ENCODE peak calls at places on chromosomes 2 and 18, in five cellular contexts. One of them, this sample, is unnamed.

GRCh38 chr2:46381263-46381849 is 84.1 kb downstream of the EPAS1 start:
- DNase-seq in kidney glomerular epithelial cell: no peak
- DNase-seq in activated gamma-delta T cell treated with anti-CD3 and anti-CD28 coated beads, Interleukin-2, amount 50 U/mL, for 16 hours: no peak
- DNase-seq in iPS DF 19.7: no peak
- DNase-seq in fibroblast of mammary gland: no peak
- DNase-seq in this sample: peak; percentile 82

GRCh38 chr2:18244840-18245239 is 315.6 kb downstream of the RDH14 start:
- DNase-seq in kidney glomerular epithelial cell: no peak
- DNase-seq in iPS DF 19.7: no peak
- DNase-seq in activated gamma-delta T cell treated with anti-CD3 and anti-CD28 coated beads, Interleukin-2, amount 50 U/mL, for 16 hours: no peak
- DNase-seq in fibroblast of mammary gland: no peak
- DNase-seq in this sample: no peak

GRCh38 chr2:96090527-96090926 is 25.8 kb downstream of the ADRA2B start:
- DNase-seq in kidney glomerular epithelial cell: no peak
- DNase-seq in fibroblast of mammary gland: peak; percentile 7
- DNase-seq in activated gamma-delta T cell treated with anti-CD3 and anti-CD28 coated beads, Interleukin-2, amount 50 U/mL, for 16 hours: no peak
- DNase-seq in iPS DF 19.7: no peak
- DNase-seq in this sample: no peak

GRCh38 chr18:7908686-7909299 is 341.7 kb downstream of the PTPRM start:
- DNase-seq in fibroblast of mammary gland: no peak
- DNase-seq in activated gamma-delta T cell treated with anti-CD3 and anti-CD28 coated beads, Interleukin-2, amount 50 U/mL, for 16 hours: no peak
- DNase-seq in kidney glomerular epithelial cell: no peak
- DNase-seq in iPS DF 19.7: no peak
- DNase-seq in this sample: no peak

GRCh38 chr18:78736015-78736690 is 243.5 kb upstream of the SALL3 start:
- DNase-seq in iPS DF 19.7: no peak
- DNase-seq in kidney glomerular epithelial cell: no peak
- DNase-seq in fibroblast of mammary gland: no peak
- DNase-seq in activated gamma-delta T cell treated with anti-CD3 and anti-CD28 coated beads, Interleukin-2, amount 50 U/mL, for 16 hours: no peak
- DNase-seq in this sample: no peak

GRCh38 chr2:54945401-54946219 is 104.6 kb downstream of the RTN4 start:
- DNase-seq in kidney glomerular epithelial cell: no peak
- DNase-seq in iPS DF 19.7: no peak
- DNase-seq in fibroblast of mammary gland: peak; percentile 89
- DNase-seq in activated gamma-delta T cell treated with anti-CD3 and anti-CD28 coated beads, Interleukin-2, amount 50 U/mL, for 16 hours: no peak
- DNase-seq in this sample: peak; percentile 75

GRCh38 chr2:237361194-237361986 is 52.6 kb downstream of the COL6A3 start:
- DNase-seq in activated gamma-delta T cell treated with anti-CD3 and anti-CD28 coated beads, Interleukin-2, amount 50 U/mL, for 16 hours: no peak
- DNase-seq in kidney glomerular epithelial cell: no peak
- DNase-seq in iPS DF 19.7: no peak
- DNase-seq in fibroblast of mammary gland: peak; percentile 77
- DNase-seq in this sample: peak; percentile 35

GRCh38 chr2:162196611-162197010 is 44.6 kb upstream of the GCG start:
- DNase-seq in iPS DF 19.7: no peak
- DNase-seq in kidney glomerular epithelial cell: no peak
- DNase-seq in activated gamma-delta T cell treated with anti-CD3 and anti-CD28 coated beads, Interleukin-2, amount 50 U/mL, for 16 hours: no peak
- DNase-seq in fibroblast of mammary gland: peak; percentile 83
- DNase-seq in this sample: peak; percentile 45

GRCh38 chr2:54041135-54041534 is 70.3 kb upstream of the PSME4 start:
- DNase-seq in kidney glomerular epithelial cell: no peak
- DNase-seq in fibroblast of mammary gland: peak; percentile 78
- DNase-seq in activated gamma-delta T cell treated with anti-CD3 and anti-CD28 coated beads, Interleukin-2, amount 50 U/mL, for 16 hours: peak; percentile 51
- DNase-seq in iPS DF 19.7: no peak
- DNase-seq in this sample: no peak

GRCh38 chr2:163471947-163472346 is 263.9 kb downstream of the FIGN start:
- DNase-seq in activated gamma-delta T cell treated with anti-CD3 and anti-CD28 coated beads, Interleukin-2, amount 50 U/mL, for 16 hours: no peak
- DNase-seq in kidney glomerular epithelial cell: peak; percentile 35
- DNase-seq in iPS DF 19.7: no peak
- DNase-seq in fibroblast of mammary gland: peak; percentile 48
- DNase-seq in this sample: peak; percentile 9

GRCh38 chr18:64207818-64208217 is 58.9 kb upstream of the LINC00305 start:
- DNase-seq in kidney glomerular epithelial cell: no peak
- DNase-seq in iPS DF 19.7: no peak
- DNase-seq in fibroblast of mammary gland: no peak
- DNase-seq in activated gamma-delta T cell treated with anti-CD3 and anti-CD28 coated beads, Interleukin-2, amount 50 U/mL, for 16 hours: no peak
- DNase-seq in this sample: peak; percentile 9

GRCh38 chr18:31941010-31941809 is 1.7 kb downstream of the TRAPPC8 start:
- DNase-seq in fibroblast of mammary gland: no peak
- DNase-seq in activated gamma-delta T cell treated with anti-CD3 and anti-CD28 coated beads, Interleukin-2, amount 50 U/mL, for 16 hours: no peak
- DNase-seq in kidney glomerular epithelial cell: no peak
- DNase-seq in iPS DF 19.7: no peak
- DNase-seq in this sample: no peak

GRCh38 chr2:116153729-116154128 is 1660.8 kb upstream of the DDX18 start:
- DNase-seq in iPS DF 19.7: no peak
- DNase-seq in activated gamma-delta T cell treated with anti-CD3 and anti-CD28 coated beads, Interleukin-2, amount 50 U/mL, for 16 hours: no peak
- DNase-seq in fibroblast of mammary gland: no peak
- DNase-seq in kidney glomerular epithelial cell: no peak
- DNase-seq in this sample: no peak

GRCh38 chr2:39470580-39470979 is 33.5 kb upstream of the MAP4K3 start:
- DNase-seq in kidney glomerular epithelial cell: no peak
- DNase-seq in fibroblast of mammary gland: no peak
- DNase-seq in activated gamma-delta T cell treated with anti-CD3 and anti-CD28 coated beads, Interleukin-2, amount 50 U/mL, for 16 hours: no peak
- DNase-seq in iPS DF 19.7: no peak
- DNase-seq in this sample: no peak

GRCh38 chr2:239321596-239322413 is 79.0 kb downstream of the HDAC4 start:
- DNase-seq in iPS DF 19.7: no peak
- DNase-seq in kidney glomerular epithelial cell: no peak
- DNase-seq in activated gamma-delta T cell treated with anti-CD3 and anti-CD28 coated beads, Interleukin-2, amount 50 U/mL, for 16 hours: peak; percentile 38
- DNase-seq in fibroblast of mammary gland: no peak
- DNase-seq in this sample: no peak

GRCh38 chr2:115999039-115999438 is 1556.6 kb downstream of the DPP10 start:
- DNase-seq in activated gamma-delta T cell treated with anti-CD3 and anti-CD28 coated beads, Interleukin-2, amount 50 U/mL, for 16 hours: no peak
- DNase-seq in fibroblast of mammary gland: no peak
- DNase-seq in kidney glomerular epithelial cell: no peak
- DNase-seq in iPS DF 19.7: no peak
- DNase-seq in this sample: no peak

GRCh38 chr2:242098445-242099128 is 229.1 kb downstream of the RTP5 start:
- DNase-seq in activated gamma-delta T cell treated with anti-CD3 and anti-CD28 coated beads, Interleukin-2, amount 50 U/mL, for 16 hours: no peak
- DNase-seq in fibroblast of mammary gland: peak; percentile 54
- DNase-seq in iPS DF 19.7: no peak
- DNase-seq in kidney glomerular epithelial cell: no peak
- DNase-seq in this sample: peak; percentile 9

GRCh38 chr2:449246-450067 is 161.6 kb upstream of the ALKAL2 start:
- DNase-seq in fibroblast of mammary gland: no peak
- DNase-seq in kidney glomerular epithelial cell: no peak
- DNase-seq in iPS DF 19.7: no peak
- DNase-seq in activated gamma-delta T cell treated with anti-CD3 and anti-CD28 coated beads, Interleukin-2, amount 50 U/mL, for 16 hours: no peak
- DNase-seq in this sample: no peak

GRCh38 chr18:35728676-35729075 is 147.1 kb downstream of the GALNT1 start:
- DNase-seq in fibroblast of mammary gland: no peak
- DNase-seq in kidney glomerular epithelial cell: no peak
- DNase-seq in iPS DF 19.7: no peak
- DNase-seq in activated gamma-delta T cell treated with anti-CD3 and anti-CD28 coated beads, Interleukin-2, amount 50 U/mL, for 16 hours: no peak
- DNase-seq in this sample: peak; percentile 40

GRCh38 chr2:74079522-74080341 is 68.0 kb downstream of the BOLA3 start:
- DNase-seq in fibroblast of mammary gland: no peak
- DNase-seq in kidney glomerular epithelial cell: no peak
- DNase-seq in iPS DF 19.7: no peak
- DNase-seq in activated gamma-delta T cell treated with anti-CD3 and anti-CD28 coated beads, Interleukin-2, amount 50 U/mL, for 16 hours: no peak
- DNase-seq in this sample: no peak

GRCh38 chr2:240593703-240594451 is 7.3 kb downstream of the CAPN10 start:
- DNase-seq in kidney glomerular epithelial cell: no peak
- DNase-seq in activated gamma-delta T cell treated with anti-CD3 and anti-CD28 coated beads, Interleukin-2, amount 50 U/mL, for 16 hours: no peak
- DNase-seq in fibroblast of mammary gland: no peak
- DNase-seq in iPS DF 19.7: no peak
- DNase-seq in this sample: no peak

GRCh38 chr2:45119038-45119437 is 109.8 kb upstream of the SIX2 start:
- DNase-seq in activated gamma-delta T cell treated with anti-CD3 and anti-CD28 coated beads, Interleukin-2, amount 50 U/mL, for 16 hours: no peak
- DNase-seq in iPS DF 19.7: no peak
- DNase-seq in kidney glomerular epithelial cell: peak; percentile 90
- DNase-seq in fibroblast of mammary gland: peak; percentile 69
- DNase-seq in this sample: peak; percentile 51

GRCh38 chr2:7672027-7672684 is 754.9 kb downstream of the RNF144A start:
- DNase-seq in kidney glomerular epithelial cell: no peak
- DNase-seq in iPS DF 19.7: peak; percentile 83
- DNase-seq in activated gamma-delta T cell treated with anti-CD3 and anti-CD28 coated beads, Interleukin-2, amount 50 U/mL, for 16 hours: peak; percentile 53
- DNase-seq in fibroblast of mammary gland: peak; percentile 68
- DNase-seq in this sample: peak; percentile 50

GRCh38 chr2:56681659-56682396 is 498.0 kb downstream of the CCDC85A start:
- DNase-seq in fibroblast of mammary gland: peak; percentile 77
- DNase-seq in iPS DF 19.7: no peak
- DNase-seq in activated gamma-delta T cell treated with anti-CD3 and anti-CD28 coated beads, Interleukin-2, amount 50 U/mL, for 16 hours: no peak
- DNase-seq in kidney glomerular epithelial cell: no peak
- DNase-seq in this sample: peak; percentile 76

GRCh38 chr2:195238366-195238765 is 418.7 kb upstream of the SLC39A10 start:
- DNase-seq in kidney glomerular epithelial cell: no peak
- DNase-seq in activated gamma-delta T cell treated with anti-CD3 and anti-CD28 coated beads, Interleukin-2, amount 50 U/mL, for 16 hours: no peak
- DNase-seq in fibroblast of mammary gland: no peak
- DNase-seq in iPS DF 19.7: no peak
- DNase-seq in this sample: no peak

GRCh38 chr2:8623576-8623957 is 58.3 kb upstream of the ID2 start:
- DNase-seq in iPS DF 19.7: no peak
- DNase-seq in kidney glomerular epithelial cell: no peak
- DNase-seq in fibroblast of mammary gland: no peak
- DNase-seq in activated gamma-delta T cell treated with anti-CD3 and anti-CD28 coated beads, Interleukin-2, amount 50 U/mL, for 16 hours: no peak
- DNase-seq in this sample: no peak

GRCh38 chr2:61978522-61978921 is 73.0 kb downstream of the COMMD1 start:
- DNase-seq in kidney glomerular epithelial cell: no peak
- DNase-seq in activated gamma-delta T cell treated with anti-CD3 and anti-CD28 coated beads, Interleukin-2, amount 50 U/mL, for 16 hours: no peak
- DNase-seq in fibroblast of mammary gland: no peak
- DNase-seq in iPS DF 19.7: no peak
- DNase-seq in this sample: peak; percentile 9

GRCh38 chr2:34547340-34547739 is 948.2 kb upstream of the FAM98A start:
- DNase-seq in activated gamma-delta T cell treated with anti-CD3 and anti-CD28 coated beads, Interleukin-2, amount 50 U/mL, for 16 hours: no peak
- DNase-seq in fibroblast of mammary gland: no peak
- DNase-seq in iPS DF 19.7: no peak
- DNase-seq in kidney glomerular epithelial cell: no peak
- DNase-seq in this sample: no peak

GRCh38 chr18:59787998-59788875 is 91.0 kb upstream of the CCBE1 start:
- DNase-seq in activated gamma-delta T cell treated with anti-CD3 and anti-CD28 coated beads, Interleukin-2, amount 50 U/mL, for 16 hours: no peak
- DNase-seq in kidney glomerular epithelial cell: peak; percentile 28
- DNase-seq in iPS DF 19.7: no peak
- DNase-seq in fibroblast of mammary gland: peak; percentile 90
- DNase-seq in this sample: peak; percentile 86

GRCh38 chr2:119549236-119549635 is 5.0 kb downstream of the CFAP221 start:
- DNase-seq in kidney glomerular epithelial cell: peak; percentile 12
- DNase-seq in fibroblast of mammary gland: peak; percentile 91
- DNase-seq in iPS DF 19.7: no peak
- DNase-seq in activated gamma-delta T cell treated with anti-CD3 and anti-CD28 coated beads, Interleukin-2, amount 50 U/mL, for 16 hours: no peak
- DNase-seq in this sample: peak; percentile 38

GRCh38 chr2:127420039-127420864 is 2.0 kb downstream of the PROC start:
- DNase-seq in iPS DF 19.7: no peak
- DNase-seq in activated gamma-delta T cell treated with anti-CD3 and anti-CD28 coated beads, Interleukin-2, amount 50 U/mL, for 16 hours: no peak
- DNase-seq in fibroblast of mammary gland: no peak
- DNase-seq in kidney glomerular epithelial cell: no peak
- DNase-seq in this sample: no peak

GRCh38 chr2:196263181-196263747 is 91.9 kb upstream of the STK17B start:
- DNase-seq in kidney glomerular epithelial cell: no peak
- DNase-seq in activated gamma-delta T cell treated with anti-CD3 and anti-CD28 coated beads, Interleukin-2, amount 50 U/mL, for 16 hours: no peak
- DNase-seq in iPS DF 19.7: no peak
- DNase-seq in fibroblast of mammary gland: no peak
- DNase-seq in this sample: peak; percentile 98

GRCh38 chr2:231132126-231132525 is 7.3 kb upstream of the HTR2B start:
- DNase-seq in iPS DF 19.7: no peak
- DNase-seq in fibroblast of mammary gland: peak; percentile 57
- DNase-seq in activated gamma-delta T cell treated with anti-CD3 and anti-CD28 coated beads, Interleukin-2, amount 50 U/mL, for 16 hours: no peak
- DNase-seq in kidney glomerular epithelial cell: no peak
- DNase-seq in this sample: peak; percentile 62

GRCh38 chr18:8529609-8530008 is 79.6 kb upstream of the RAB12 start:
- DNase-seq in activated gamma-delta T cell treated with anti-CD3 and anti-CD28 coated beads, Interleukin-2, amount 50 U/mL, for 16 hours: no peak
- DNase-seq in kidney glomerular epithelial cell: no peak
- DNase-seq in iPS DF 19.7: no peak
- DNase-seq in fibroblast of mammary gland: no peak
- DNase-seq in this sample: no peak

GRCh38 chr2:70069049-70069448 is 18.2 kb upstream of the PCBP1 start:
- DNase-seq in activated gamma-delta T cell treated with anti-CD3 and anti-CD28 coated beads, Interleukin-2, amount 50 U/mL, for 16 hours: peak; percentile 54
- DNase-seq in fibroblast of mammary gland: peak; percentile 24
- DNase-seq in iPS DF 19.7: no peak
- DNase-seq in kidney glomerular epithelial cell: no peak
- DNase-seq in this sample: no peak

GRCh38 chr2:219596954-219597551 is 604 bp upstream of the STK11IP start:
- DNase-seq in fibroblast of mammary gland: peak; percentile 18
- DNase-seq in iPS DF 19.7: no peak
- DNase-seq in kidney glomerular epithelial cell: peak; percentile 62
- DNase-seq in activated gamma-delta T cell treated with anti-CD3 and anti-CD28 coated beads, Interleukin-2, amount 50 U/mL, for 16 hours: no peak
- DNase-seq in this sample: peak; percentile 30